ENCODE peak calls at places on chromosomes 12 and 14, in eight cellular contexts. Y is iris pigment epithelial cell; T is ELR; W is astrocyte; X is osteocyte; U is COR-L47; E is stimulated activated CD8-positive, alpha-beta memory T cell treated with anti-CD3 and anti-CD28 coated beads, Interleukin-7, amount 100 ng/mL, for 1 hour; M is AG10803. B is an unnamed sample.

GRCh38 chr14:66117600-66117999 is 368.6 kb upstream of the CCDC196 start:
- DNase-seq in T (peak), Y (peak), X (no peak), W (peak), U (no peak), E (no peak), M (peak), B (no peak)

GRCh38 chr12:54195736-54196347 is 7.1 kb upstream of the SMUG1 start:
- DNase-seq in W (peak), T (peak), E (no peak), Y (peak), X (no peak), U (no peak), M (peak), B (no peak)

GRCh38 chr14:69260979-69261605 is 1.1 kb downstream of the GALNT16 start:
- DNase-seq in Y (no peak), U (peak), X (no peak), W (no peak), T (no peak), M (no peak), E (no peak), B (peak)

GRCh38 chr12:100576311-100577036 is 3.0 kb downstream of the GAS2L3 start:
- DNase-seq in T (peak), M (peak), U (no peak), W (peak), Y (peak), X (no peak), E (no peak), B (no peak)

GRCh38 chr14:53567236-53567785 is 389.3 kb downstream of the BMP4 start:
- DNase-seq in T (no peak), E (no peak), U (no peak), W (no peak), Y (no peak), X (no peak), M (no peak), B (no peak)

GRCh38 chr12:12323606-12324005 is 26.4 kb downstream of the MANSC1 start:
- DNase-seq in Y (no peak), W (peak), U (no peak), M (peak), E (no peak), X (no peak), T (peak), B (no peak)

GRCh38 chr12:89129471-89129870 is 222.8 kb downstream of the DUSP6 start:
- DNase-seq in M (no peak), W (no peak), Y (no peak), X (no peak), T (no peak), E (no peak), U (no peak), B (peak)

GRCh38 chr12:42976122-42976521 is 386.6 kb upstream of the PRICKLE1 start:
- DNase-seq in E (no peak), W (no peak), T (no peak), M (no peak), U (no peak), X (no peak), Y (no peak), B (no peak)

GRCh38 chr14:94173471-94173884 is 644 bp upstream of the PPP4R4 start:
- DNase-seq in W (no peak), T (peak), X (no peak), M (no peak), U (no peak), E (no peak), Y (no peak), B (no peak)

GRCh38 chr12:125755512-125755911 is 690.3 kb downstream of the AACS start:
- DNase-seq in T (no peak), M (no peak), X (no peak), E (no peak), Y (no peak), U (no peak), W (no peak), B (no peak)

GRCh38 chr14:49946320-49947141 is 53.6 kb downstream of the ARF6 start:
- DNase-seq in E (no peak), T (peak), Y (peak), X (peak), M (peak), W (peak), U (peak), B (peak)

GRCh38 chr12:124673881-124674617 is 106.6 kb upstream of the NCOR2 start:
- DNase-seq in E (no peak), W (no peak), T (no peak), Y (no peak), M (no peak), U (no peak), X (no peak), B (peak)

GRCh38 chr12:10358131-10358530 is 31.7 kb downstream of the KLRK1 start:
- DNase-seq in U (no peak), W (no peak), E (no peak), M (no peak), X (no peak), Y (no peak), T (no peak), B (no peak)

GRCh38 chr14:89748004-89748403 is 206.5 kb downstream of the EFCAB11 start:
- DNase-seq in E (no peak), Y (peak), X (no peak), U (no peak), M (no peak), W (peak), T (peak), B (no peak)

GRCh38 chr12:78636253-78636855 is 228.2 kb upstream of the SYT1 start:
- DNase-seq in E (no peak), T (no peak), M (peak), W (no peak), U (no peak), X (no peak), Y (no peak), B (no peak)

GRCh38 chr14:65255029-65255545 is 152.8 kb upstream of the MAX start:
- DNase-seq in X (no peak), U (no peak), M (peak), Y (peak), T (peak), W (peak), E (no peak), B (no peak)

GRCh38 chr12:113222730-113223531 is 1.7 kb downstream of the TPCN1 start:
- DNase-seq in T (peak), E (no peak), U (peak), W (peak), X (no peak), M (peak), Y (peak), B (peak)

GRCh38 chr14:99329711-99330315 is 57.8 kb upstream of the BCL11B start:
- DNase-seq in M (no peak), E (no peak), T (no peak), Y (no peak), U (no peak), X (no peak), W (no peak), B (no peak)

GRCh38 chr14:53742226-53742607 is 214.4 kb downstream of the BMP4 start:
- DNase-seq in U (no peak), Y (no peak), W (no peak), X (no peak), M (no peak), E (no peak), T (no peak), B (no peak)

GRCh38 chr14:95652171-95652570 is 34.1 kb upstream of the TCL1B start:
- DNase-seq in X (no peak), U (no peak), E (no peak), Y (no peak), M (no peak), W (no peak), T (no peak), B (no peak)